ENCODE peak calls at places on chromosomes 1 and 21, in seven cellular contexts. B is endothelial cell; M is CD8-positive, alpha-beta memory T cell; D is HS-27A; Q is NCI-H774; L is HuH-7; C is GM03348. F is an unnamed sample.

GRCh38 chr1:234911787-234912186 is 216.8 kb downstream of the TOMM20 start:
- DNase-seq in L (no peak), Q (no peak), C (no peak), M (peak), B (peak), D (no peak), F (no peak)

GRCh38 chr1:5711956-5712645 is 280.1 kb downstream of the NPHP4 start:
- DNase-seq in D (no peak), L (no peak), B (no peak), C (no peak), Q (no peak), M (no peak), F (no peak)

GRCh38 chr1:173423326-173423725 is 53.8 kb upstream of the PRDX6 start:
- DNase-seq in B (no peak), Q (no peak), M (no peak), L (no peak), D (no peak), C (no peak), F (no peak)

GRCh38 chr1:158208717-158209116 is 28.0 kb downstream of the CD1D start:
- DNase-seq in Q (no peak), C (no peak), L (no peak), D (no peak), M (no peak), B (no peak), F (no peak)

GRCh38 chr1:49199564-49199963 is 422.9 kb upstream of the BEND5 start:
- DNase-seq in Q (no peak), L (no peak), B (no peak), D (no peak), C (no peak), M (no peak), F (no peak)

GRCh38 chr1:61090546-61090945 is 8.2 kb downstream of the NFIA start:
- DNase-seq in D (no peak), B (no peak), M (no peak), Q (no peak), C (no peak), L (no peak), F (no peak)

GRCh38 chr1:89632213-89633102 is 462 bp upstream of the LRRC8C start:
- DNase-seq in D (peak), Q (peak), B (peak), C (peak), L (peak), M (peak), F (peak)

GRCh38 chr1:202268032-202268431 is 73.7 kb downstream of the UBE2T start:
- DNase-seq in D (no peak), M (no peak), C (no peak), B (no peak), L (no peak), Q (no peak), F (no peak)

GRCh38 chr21:34191876-34192275 is 118.5 kb downstream of the MRPS6 start:
- DNase-seq in C (no peak), D (no peak), Q (no peak), B (no peak), M (no peak), L (no peak), F (no peak)

GRCh38 chr1:242800521-242800920 is 276.0 kb upstream of the PLD5 start:
- DNase-seq in B (no peak), Q (no peak), L (no peak), C (no peak), M (no peak), D (no peak), F (no peak)

GRCh38 chr1:209610378-209610905 is 26.9 kb downstream of the CAMK1G start:
- DNase-seq in L (no peak), C (no peak), Q (no peak), B (no peak), M (no peak), D (no peak), F (no peak)

GRCh38 chr1:209513226-209513625 is 70.3 kb upstream of the CAMK1G start:
- DNase-seq in B (peak), L (peak), D (no peak), C (peak), Q (peak), M (no peak), F (peak)

GRCh38 chr1:229221106-229222019 is 49.5 kb upstream of the RAB4A start:
- DNase-seq in M (no peak), B (no peak), Q (peak), D (no peak), C (no peak), L (peak), F (peak)

GRCh38 chr1:74731399-74732052 is 1.3 kb downstream of the CRYZ start:
- DNase-seq in B (no peak), Q (no peak), M (no peak), D (no peak), C (peak), L (peak), F (peak)

GRCh38 chr1:109255673-109256072 is 6.3 kb downstream of the CELSR2 start:
- DNase-seq in L (no peak), Q (no peak), M (no peak), B (no peak), C (no peak), D (no peak), F (no peak)

GRCh38 chr1:53408013-53408754 is 51.0 kb upstream of the DMRTB1 start:
- DNase-seq in Q (no peak), C (peak), B (no peak), D (no peak), M (no peak), L (no peak), F (no peak)

GRCh38 chr1:32997381-32997891 is 32.8 kb upstream of the RNF19B start:
- DNase-seq in L (no peak), D (no peak), Q (no peak), C (peak), M (no peak), B (no peak), F (no peak)

GRCh38 chr1:151131832-151132675 is 14.4 kb downstream of the SEMA6C start:
- DNase-seq in C (peak), M (no peak), D (no peak), B (peak), L (no peak), Q (no peak), F (no peak)

GRCh38 chr1:205492201-205492667 is 12.2 kb upstream of the CDK18 start:
- DNase-seq in M (no peak), D (no peak), L (peak), B (no peak), Q (peak), C (no peak), F (no peak)

GRCh38 chr1:172641492-172641891 is 17.4 kb upstream of the FASLG start:
- DNase-seq in L (no peak), B (no peak), C (no peak), Q (no peak), M (no peak), D (no peak), F (no peak)

GRCh38 chr1:45685308-45686080 is 839 bp downstream of the GPBP1L1 start:
- DNase-seq in Q (no peak), C (peak), D (no peak), M (no peak), B (no peak), L (no peak), F (peak)

GRCh38 chr1:227396539-227397355 is 78.5 kb upstream of the CDC42BPA start:
- DNase-seq in Q (no peak), D (peak), M (no peak), B (no peak), C (no peak), L (no peak), F (peak)

GRCh38 chr21:35520869-35521268 is 471.8 kb upstream of the RUNX1 start:
- DNase-seq in L (no peak), B (no peak), Q (no peak), D (no peak), C (no peak), M (no peak), F (no peak)

GRCh38 chr1:12153181-12153785 is 13.5 kb upstream of the TNFRSF1B start:
- DNase-seq in D (peak), L (no peak), M (peak), Q (no peak), C (peak), B (no peak), F (no peak)

GRCh38 chr1:24849653-24850295 is 80.3 kb downstream of the RUNX3 start:
- DNase-seq in M (no peak), Q (no peak), D (no peak), C (no peak), L (no peak), B (peak), F (peak)

GRCh38 chr21:41641821-41642368 is 125.0 kb downstream of the RIPK4 start:
- DNase-seq in C (peak), D (peak), M (no peak), B (no peak), L (peak), Q (no peak), F (no peak)

GRCh38 chr1:30695481-30695880 is 27.9 kb downstream of the MATN1 start:
- DNase-seq in L (no peak), B (no peak), C (peak), Q (no peak), M (no peak), D (no peak), F (no peak)

GRCh38 chr1:156670791-156671190 is 6.4 kb downstream of the NES start:
- DNase-seq in C (no peak), M (no peak), B (no peak), Q (no peak), L (no peak), D (no peak), F (no peak)

GRCh38 chr1:56516539-56517252 is 62.7 kb downstream of the PLPP3 start:
- DNase-seq in L (no peak), B (no peak), M (no peak), C (peak), D (no peak), Q (peak), F (peak)

GRCh38 chr1:64129708-64130107 is 73.7 kb upstream of the UBE2U start:
- DNase-seq in M (no peak), D (no peak), C (no peak), B (no peak), L (no peak), Q (no peak), F (no peak)

GRCh38 chr1:107965112-107965991 is at the start of gene VAV3:
- DNase-seq in M (peak), Q (peak), L (no peak), C (peak), D (no peak), B (peak), F (no peak)

GRCh38 chr1:162950187-162950586 is 89.2 kb upstream of the CCDC190 start:
- DNase-seq in Q (no peak), L (no peak), C (no peak), B (no peak), M (no peak), D (no peak), F (no peak)

GRCh38 chr1:23868848-23869450 is 859 bp upstream of the FUCA1 start:
- DNase-seq in L (peak), M (no peak), Q (no peak), D (no peak), B (no peak), C (peak), F (no peak)